ENCODE peak calls at places on chromosome 6, in nine cellular contexts. S is IMR-90, X is mesendoderm, M is HepG2, O is endothelial cell of umbilical vein, Z is HCT116, A is endodermal cell, G is keratinocyte, W is adipocyte. P is an unnamed sample.
A peak's percentile ranks its signal among the peaks of the same experiment; 100 is the strongest.

GRCh38 chr6:106475280-106475679 is 114.8 kb downstream of the CRYBG1 start:
- DNase-seq in S (no peak), X (no peak), M (no peak), O (no peak), Z (no peak), A (no peak), G (no peak), W (no peak), P (no peak)

GRCh38 chr6:46867411-46867810 is 54.3 kb downstream of the ADGRF5 start:
- DNase-seq in S (no peak), X (no peak), M (no peak), O (no peak), Z (no peak), A (no peak), G (no peak), W (no peak), P (no peak)

GRCh38 chr6:154806804-154807203 is 73.6 kb downstream of the SCAF8 start:
- DNase-seq in S (peak; percentile 34), X (no peak), M (no peak), O (no peak), Z (no peak), A (no peak), G (no peak), W (peak; percentile 44), P (no peak)

GRCh38 chr6:20202070-20202658 is 10.1 kb downstream of the MBOAT1 start:
- DNase-seq in S (peak; percentile 40), X (peak; percentile 66), M (peak; percentile 10), O (peak; percentile 5), Z (no peak), A (no peak), G (peak; percentile 17), W (peak; percentile 49), P (no peak)

GRCh38 chr6:158498362-158498761 is 61.5 kb upstream of the TMEM181 start:
- DNase-seq in S (no peak), X (no peak), M (no peak), O (no peak), Z (no peak), A (no peak), G (no peak), W (no peak), P (no peak)

GRCh38 chr6:139650941-139651340 is 276.5 kb upstream of the CITED2 start:
- DNase-seq in S (no peak), X (no peak), M (no peak), O (no peak), Z (no peak), A (no peak), G (no peak), W (no peak), P (no peak)

GRCh38 chr6:144781836-144782235 is 496.7 kb downstream of the UTRN start:
- DNase-seq in S (no peak), X (no peak), M (no peak), O (no peak), Z (no peak), A (no peak), G (no peak), W (no peak), P (no peak)

GRCh38 chr6:154448448-154449096 is 61.9 kb downstream of the CNKSR3 start:
- DNase-seq in S (peak; percentile 93), X (no peak), M (no peak), O (peak; percentile 77), Z (no peak), A (no peak), G (no peak), W (peak; percentile 79), P (no peak)

GRCh38 chr6:42527204-42527603 is 36.6 kb upstream of the UBR2 start:
- DNase-seq in S (no peak), X (no peak), M (no peak), O (no peak), Z (no peak), A (no peak), G (no peak), W (no peak), P (no peak)

GRCh38 chr6:6148192-6148815 is 141.6 kb upstream of the NRN1 start:
- DNase-seq in S (no peak), X (no peak), M (no peak), O (no peak), Z (no peak), A (no peak), G (no peak), W (no peak), P (no peak)
- H3K9ac ChIP-seq in S (no peak overlapping the region), X (no peak overlapping the region), M (no peak overlapping the region), O (no peak overlapping the region), Z (no peak overlapping the region), A (no peak overlapping the region), G (no peak overlapping the region), W (no peak overlapping the region), P (no peak overlapping the region)

DNA sequence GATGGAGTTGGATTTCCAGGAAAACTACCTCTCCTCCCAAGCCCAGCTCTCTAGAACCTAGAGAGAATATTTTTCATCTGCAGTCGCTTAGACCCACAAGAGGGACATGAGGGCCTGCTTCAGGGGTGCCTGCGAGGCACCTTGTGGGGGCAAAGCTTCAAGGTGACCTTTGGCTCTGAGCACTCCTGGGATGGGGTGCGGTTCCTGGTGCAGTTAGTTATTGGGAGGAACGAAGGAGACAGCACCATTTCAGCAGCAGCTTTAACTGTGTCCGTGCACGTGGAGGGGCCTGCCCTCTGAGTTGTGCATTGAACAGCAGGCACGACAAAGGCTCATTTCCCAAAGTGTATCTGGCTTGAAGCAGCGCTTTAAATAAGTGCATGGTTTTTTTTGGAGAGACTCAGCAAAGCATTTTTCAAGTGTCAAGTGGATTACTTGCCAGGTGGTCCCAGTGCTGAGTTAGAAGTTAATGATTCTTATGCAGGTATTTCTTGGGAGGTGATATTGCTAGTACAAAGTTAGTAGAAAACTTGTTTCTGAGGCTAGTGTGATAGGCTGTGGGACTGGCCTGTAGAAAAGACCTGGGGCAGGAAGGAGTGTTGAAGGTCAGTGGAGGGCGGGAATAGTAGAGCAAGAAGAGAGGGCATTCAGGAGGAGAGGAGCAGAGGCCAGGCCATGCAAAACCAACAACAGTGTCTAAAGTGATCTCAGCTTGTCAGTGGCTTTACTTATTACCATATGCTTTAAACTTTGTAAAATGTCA is 3.8 kb downstream of the IGF2R start:
- DNase-seq in S (no peak), X (no peak), M (no peak), O (no peak), Z (no peak), A (no peak), G (no peak), W (no peak), P (no peak)
- H3K9ac ChIP-seq in S (no peak overlapping the region), X (no peak overlapping the region), M (no peak overlapping the region), O (no peak overlapping the region), Z (no peak overlapping the region), A (no peak overlapping the region), G (no peak overlapping the region), W (no peak overlapping the region), P (peak overlapping the region; percentile 21)

GRCh38 chr6:146916435-146917015 is 287.7 kb upstream of the STXBP5 start:
- DNase-seq in S (no peak), X (no peak), M (no peak), O (no peak), Z (no peak), A (no peak), G (no peak), W (no peak), P (no peak)

GRCh38 chr6:146914563-146915483 is 289.4 kb upstream of the STXBP5 start:
- DNase-seq in S (peak; percentile 96), X (peak; percentile 67), M (no peak), O (peak; percentile 98), Z (peak; percentile 84), A (no peak), G (peak; percentile 73), W (peak; percentile 93), P (no peak)

GRCh38 chr6:146917182-146917581 is 287.0 kb upstream of the STXBP5 start:
- DNase-seq in S (no peak), X (no peak), M (no peak), O (no peak), Z (no peak), A (no peak), G (no peak), W (no peak), P (no peak)

GRCh38 chr6:146913842-146914562 is 290.2 kb upstream of the STXBP5 start:
- DNase-seq in S (peak; percentile 99), X (peak; percentile 98), M (peak; percentile 33), O (peak; percentile 98), Z (peak; percentile 82), A (peak; percentile 93), G (peak; percentile 94), W (peak; percentile 97), P (peak; percentile 71)

GRCh38 chr6:146915671-146916127 is 288.5 kb upstream of the STXBP5 start:
- DNase-seq in S (peak; percentile 72), X (no peak), M (no peak), O (peak; percentile 60), Z (no peak), A (no peak), G (no peak), W (peak; percentile 24), P (no peak)
- H3K9ac ChIP-seq in S (peak overlapping the region; percentile 51), X (no peak overlapping the region), M (no peak overlapping the region), O (peak overlapping the region; percentile 96), Z (no peak overlapping the region), A (no peak overlapping the region), G (peak overlapping the region; percentile 77), W (peak overlapping the region; percentile 85), P (no peak overlapping the region)

GRCh38 chr6:41332241-41332640 is 3.2 kb upstream of the NCR2 start:
- DNase-seq in S (no peak), X (no peak), M (no peak), O (no peak), Z (no peak), A (no peak), G (no peak), W (no peak), P (no peak)

GRCh38 chr6:41335296-41335695 is at the start of gene NCR2:
- DNase-seq in S (no peak), X (no peak), M (no peak), O (no peak), Z (no peak), A (no peak), G (no peak), W (no peak), P (no peak)

GRCh38 chr6:41334482-41335023 is 855 bp upstream of the NCR2 start:
- DNase-seq in S (no peak), X (no peak), M (no peak), O (no peak), Z (no peak), A (no peak), G (no peak), W (no peak), P (no peak)

GRCh38 chr6:41332842-41333736 is 2.3 kb upstream of the NCR2 start:
- DNase-seq in S (no peak), X (no peak), M (no peak), O (no peak), Z (no peak), A (no peak), G (no peak), W (no peak), P (no peak)

DNA sequence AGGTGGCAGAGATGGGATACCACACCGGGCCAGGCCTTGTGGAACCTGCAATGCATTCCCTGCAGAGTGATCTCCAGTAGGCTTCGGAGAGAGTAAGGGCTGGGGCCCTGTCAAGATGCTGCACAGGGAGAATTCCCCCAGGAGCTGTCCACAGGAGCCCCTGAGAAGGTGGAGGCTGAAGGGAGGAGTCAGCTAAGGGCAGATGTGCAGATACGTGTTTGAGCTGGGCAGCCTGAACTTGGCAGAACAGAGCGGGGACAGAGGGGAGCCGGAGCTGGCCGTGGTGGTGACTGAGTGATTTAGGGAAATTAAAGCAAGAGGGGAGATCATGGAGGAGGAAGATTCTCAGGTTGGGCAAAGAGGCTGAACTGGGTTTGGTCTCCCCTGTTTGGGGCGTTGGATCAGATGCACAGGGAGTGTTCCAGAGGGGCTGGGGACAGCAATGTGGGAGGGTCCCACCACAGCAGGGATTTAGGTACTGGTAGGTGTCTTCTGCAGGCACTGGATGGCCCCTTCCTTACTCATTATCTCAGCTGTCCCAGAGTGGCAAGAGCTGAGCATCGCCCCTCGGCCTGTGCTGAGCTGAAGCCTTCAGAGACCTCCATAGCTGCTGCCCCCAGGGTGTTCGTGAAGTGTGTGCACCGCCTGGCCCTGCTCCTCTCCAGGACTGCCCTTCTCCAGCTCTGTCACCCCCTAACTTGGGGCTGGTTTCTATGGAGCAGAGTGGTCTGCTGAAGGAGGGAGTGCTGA is 3.8 kb upstream of the NCR2 start:
- DNase-seq in S (no peak), X (no peak), M (no peak), O (no peak), Z (no peak), A (no peak), G (no peak), W (no peak), P (no peak)
- H3K9ac ChIP-seq in S (no peak overlapping the region), X (no peak overlapping the region), M (no peak overlapping the region), O (no peak overlapping the region), Z (no peak overlapping the region), A (no peak overlapping the region), G (no peak overlapping the region), W (no peak overlapping the region), P (no peak overlapping the region)